ENCODE peak calls at places on chromosome 5, in ten cellular contexts. One of them, this sample, is unnamed.
A peak's percentile ranks its signal among the peaks of the same experiment; 100 is the strongest.

GRCh38 chr5:172637122-172637580 is 3.9 kb upstream of the NEURL1B start:
- DNase-seq in spleen: no peak
- DNase-seq in thyroid gland: no peak
- DNase-seq in H54: no peak
- DNase-seq in heart left ventricle: no peak
- DNase-seq in K562: no peak
- DNase-seq in prostate gland: peak; percentile 84
- DNase-seq in H1: no peak
- DNase-seq in IMR-90: no peak
- DNase-seq in A549: peak; percentile 28
- DNase-seq in this sample: peak; percentile 92

GRCh38 chr5:135127604-135128240 is 93.7 kb upstream of the PITX1 start:
- DNase-seq in spleen: peak; percentile 52
- DNase-seq in thyroid gland: no peak
- DNase-seq in H54: peak; percentile 97
- DNase-seq in heart left ventricle: no peak
- DNase-seq in K562: no peak
- DNase-seq in prostate gland: no peak
- DNase-seq in H1: no peak
- DNase-seq in IMR-90: peak; percentile 93
- DNase-seq in A549: peak; percentile 84
- DNase-seq in this sample: peak; percentile 59

GRCh38 chr5:112878760-112879159 is 17.7 kb downstream of the SRP19 start:
- DNase-seq in spleen: no peak
- DNase-seq in thyroid gland: no peak
- DNase-seq in H54: no peak
- DNase-seq in heart left ventricle: no peak
- DNase-seq in K562: peak; percentile 47
- DNase-seq in prostate gland: no peak
- DNase-seq in H1: no peak
- DNase-seq in IMR-90: peak; percentile 46
- DNase-seq in A549: no peak
- DNase-seq in this sample: no peak

GRCh38 chr5:173443971-173444370 is 115.8 kb upstream of the STC2 start:
- DNase-seq in spleen: no peak
- DNase-seq in thyroid gland: no peak
- DNase-seq in H54: no peak
- DNase-seq in heart left ventricle: no peak
- DNase-seq in K562: no peak
- DNase-seq in prostate gland: no peak
- DNase-seq in H1: no peak
- DNase-seq in IMR-90: no peak
- DNase-seq in A549: no peak
- DNase-seq in this sample: no peak

GRCh38 chr5:66796306-66797292 is 200.4 kb downstream of the MAST4 start:
- DNase-seq in spleen: no peak
- DNase-seq in thyroid gland: no peak
- DNase-seq in H54: no peak
- DNase-seq in heart left ventricle: no peak
- DNase-seq in K562: no peak
- DNase-seq in prostate gland: no peak
- DNase-seq in H1: no peak
- DNase-seq in IMR-90: peak; percentile 3
- DNase-seq in A549: peak; percentile 14
- DNase-seq in this sample: no peak

GRCh38 chr5:43573058-43573457 is 16.2 kb upstream of the PAIP1 start:
- DNase-seq in spleen: no peak
- DNase-seq in thyroid gland: no peak
- DNase-seq in H54: no peak
- DNase-seq in heart left ventricle: no peak
- DNase-seq in K562: no peak
- DNase-seq in prostate gland: no peak
- DNase-seq in H1: no peak
- DNase-seq in IMR-90: peak; percentile 43
- DNase-seq in A549: no peak
- DNase-seq in this sample: no peak

GRCh38 chr5:159713254-159713653 is 203.0 kb upstream of the ADRA1B start:
- DNase-seq in spleen: no peak
- DNase-seq in thyroid gland: no peak
- DNase-seq in H54: no peak
- DNase-seq in heart left ventricle: no peak
- DNase-seq in K562: no peak
- DNase-seq in prostate gland: no peak
- DNase-seq in H1: no peak
- DNase-seq in IMR-90: no peak
- DNase-seq in A549: no peak
- DNase-seq in this sample: no peak

GRCh38 chr5:155087036-155087435 is 73.5 kb downstream of the KIF4B start:
- DNase-seq in spleen: no peak
- DNase-seq in thyroid gland: no peak
- DNase-seq in H54: no peak
- DNase-seq in heart left ventricle: no peak
- DNase-seq in K562: no peak
- DNase-seq in prostate gland: no peak
- DNase-seq in H1: no peak
- DNase-seq in IMR-90: peak; percentile 42
- DNase-seq in A549: no peak
- DNase-seq in this sample: no peak

GRCh38 chr5:31492824-31493223 is 39.1 kb downstream of the DROSHA start:
- DNase-seq in spleen: no peak
- DNase-seq in thyroid gland: no peak
- DNase-seq in H54: no peak
- DNase-seq in heart left ventricle: no peak
- DNase-seq in K562: no peak
- DNase-seq in prostate gland: no peak
- DNase-seq in H1: no peak
- DNase-seq in IMR-90: peak; percentile 53
- DNase-seq in A549: no peak
- DNase-seq in this sample: no peak

GRCh38 chr5:177601126-177601525 is 1.2 kb downstream of the B4GALT7 start:
- DNase-seq in spleen: no peak
- DNase-seq in thyroid gland: no peak
- DNase-seq in H54: no peak
- DNase-seq in heart left ventricle: no peak
- DNase-seq in K562: no peak
- DNase-seq in prostate gland: no peak
- DNase-seq in H1: no peak
- DNase-seq in IMR-90: no peak
- DNase-seq in A549: no peak
- DNase-seq in this sample: no peak

GRCh38 chr5:134446938-134447337 is 35.3 kb upstream of the CDKN2AIPNL start:
- DNase-seq in spleen: peak; percentile 76
- DNase-seq in thyroid gland: no peak
- DNase-seq in H54: no peak
- DNase-seq in heart left ventricle: no peak
- DNase-seq in K562: peak; percentile 19
- DNase-seq in prostate gland: no peak
- DNase-seq in H1: no peak
- DNase-seq in IMR-90: no peak
- DNase-seq in A549: no peak
- DNase-seq in this sample: peak; percentile 56

GRCh38 chr5:116935561-116936162 is 361.0 kb upstream of the SEMA6A start:
- DNase-seq in spleen: no peak
- DNase-seq in thyroid gland: no peak
- DNase-seq in H54: no peak
- DNase-seq in heart left ventricle: no peak
- DNase-seq in K562: no peak
- DNase-seq in prostate gland: no peak
- DNase-seq in H1: no peak
- DNase-seq in IMR-90: no peak
- DNase-seq in A549: no peak
- DNase-seq in this sample: no peak

DNA sequence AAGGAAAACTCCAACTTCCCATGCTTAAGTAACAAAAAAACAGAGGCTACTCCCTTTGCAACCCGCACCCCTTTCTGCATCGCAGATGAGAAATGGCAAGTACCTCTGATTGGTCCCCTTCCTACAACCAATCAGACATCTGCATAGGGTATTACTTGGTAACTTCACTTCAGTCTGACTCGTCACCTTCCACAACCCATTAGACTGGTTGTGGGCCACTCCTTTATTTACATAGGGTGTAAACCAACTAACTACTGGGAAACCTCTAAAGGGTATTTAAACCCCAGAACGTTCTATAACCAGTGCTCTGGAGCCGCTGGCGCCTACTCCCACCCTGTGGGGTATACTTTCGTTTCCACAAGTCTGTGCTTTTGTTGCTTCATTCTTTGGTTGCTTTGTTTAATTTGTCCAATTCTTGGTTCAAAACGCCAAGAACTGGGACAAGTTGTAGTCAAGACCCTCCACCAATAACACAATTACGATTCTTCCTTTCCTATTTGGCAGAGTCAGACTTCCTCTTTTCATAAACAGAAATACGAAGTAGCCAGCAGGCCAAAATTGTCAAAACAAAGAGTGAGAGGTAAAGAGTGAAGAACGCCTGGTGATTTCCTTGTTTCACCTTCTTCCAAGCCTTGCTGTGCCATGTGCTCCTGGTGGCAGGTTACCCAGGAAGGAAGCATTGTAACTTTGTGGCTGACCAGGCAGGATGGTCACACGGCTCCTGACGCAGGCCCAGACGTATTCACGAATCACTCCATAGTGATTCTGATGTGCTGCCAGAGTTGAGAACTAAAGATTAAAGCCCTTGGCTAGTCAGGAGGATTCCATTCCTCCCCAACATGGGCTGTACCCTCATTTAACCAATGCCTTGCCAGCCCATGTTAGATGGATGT is 477.4 kb downstream of the ARHGEF28 start:
- DNase-seq in spleen: no peak
- DNase-seq in thyroid gland: no peak
- DNase-seq in H54: no peak
- DNase-seq in heart left ventricle: no peak
- DNase-seq in K562: no peak
- DNase-seq in prostate gland: peak; percentile 62
- DNase-seq in H1: no peak
- DNase-seq in IMR-90: no peak
- DNase-seq in A549: no peak
- DNase-seq in this sample: no peak
- TF ChIP-seq POLR2A in spleen: no peak
- TF ChIP-seq POLR2A in thyroid gland: no peak
- TF ChIP-seq POLR2A in H54: no peak
- TF ChIP-seq POLR2A in heart left ventricle: no peak
- TF ChIP-seq POLR2A in K562: no peak
- TF ChIP-seq POLR2A in prostate gland: no peak
- TF ChIP-seq POLR2A in H1: no peak
- TF ChIP-seq POLR2A in IMR-90: no peak
- TF ChIP-seq POLR2A in A549: no peak
- TF ChIP-seq POLR2A in this sample: no peak

DNA sequence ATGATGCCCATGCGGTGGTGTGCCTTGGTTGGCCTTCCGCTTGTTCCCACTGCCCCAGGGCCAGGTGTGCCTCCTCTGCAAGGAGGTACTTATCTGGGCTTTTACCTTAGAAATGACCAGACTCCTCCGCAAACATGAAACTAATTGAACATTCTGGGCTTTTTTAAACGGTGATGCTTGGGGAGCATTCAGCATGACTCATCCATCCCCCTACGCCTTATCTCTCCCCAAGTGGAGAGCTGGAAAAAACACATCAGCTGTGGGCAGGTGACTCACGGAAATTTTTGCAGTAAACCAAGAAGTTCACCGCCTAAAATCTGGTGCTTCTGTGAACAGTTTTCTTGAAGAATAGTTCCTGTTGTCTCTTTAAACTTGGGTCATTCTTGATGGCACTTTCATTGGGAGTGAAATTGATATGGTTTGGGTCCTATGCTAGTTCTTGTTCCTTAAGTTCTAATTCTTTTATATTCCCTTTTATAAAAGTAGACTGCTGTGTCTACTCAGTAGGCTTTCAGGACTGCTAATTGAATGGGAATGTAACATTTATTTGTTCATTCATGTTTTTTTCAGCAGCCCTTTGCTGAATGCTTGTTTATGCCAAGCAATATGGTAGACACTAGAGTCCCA is 39.6 kb downstream of the SFXN1 start:
- DNase-seq in spleen: no peak
- DNase-seq in thyroid gland: no peak
- DNase-seq in H54: peak; percentile 62
- DNase-seq in heart left ventricle: no peak
- DNase-seq in K562: peak; percentile 80
- DNase-seq in prostate gland: no peak
- DNase-seq in H1: no peak
- DNase-seq in IMR-90: peak; percentile 95
- DNase-seq in A549: no peak
- DNase-seq in this sample: no peak
- TF ChIP-seq POLR2A in spleen: no peak
- TF ChIP-seq POLR2A in thyroid gland: no peak
- TF ChIP-seq POLR2A in H54: no peak
- TF ChIP-seq POLR2A in heart left ventricle: no peak
- TF ChIP-seq POLR2A in K562: no peak
- TF ChIP-seq POLR2A in prostate gland: no peak
- TF ChIP-seq POLR2A in H1: no peak
- TF ChIP-seq POLR2A in IMR-90: no peak
- TF ChIP-seq POLR2A in A549: no peak
- TF ChIP-seq POLR2A in this sample: no peak

DNA sequence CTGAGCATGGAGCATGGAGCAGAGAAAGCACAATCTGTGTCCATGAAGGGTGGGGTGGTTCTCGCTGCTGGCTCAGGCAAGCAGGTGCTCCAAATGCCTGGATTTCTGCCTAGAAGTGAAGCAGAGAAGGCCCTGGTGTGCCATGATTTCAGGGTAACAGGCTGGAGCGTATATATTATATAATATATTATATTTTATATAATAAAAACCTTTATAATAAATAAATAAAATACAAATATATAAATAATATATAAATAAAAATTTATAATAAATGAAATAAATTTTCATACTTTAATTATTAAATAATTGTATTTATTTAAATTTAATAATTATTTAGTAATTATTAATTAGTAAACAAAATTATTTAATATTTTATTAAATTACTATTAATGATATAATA is 707.4 kb upstream of the COX7C start:
- DNase-seq in spleen: no peak
- DNase-seq in thyroid gland: no peak
- DNase-seq in H54: no peak
- DNase-seq in heart left ventricle: no peak
- DNase-seq in K562: no peak
- DNase-seq in prostate gland: no peak
- DNase-seq in H1: no peak
- DNase-seq in IMR-90: no peak
- DNase-seq in A549: no peak
- DNase-seq in this sample: no peak
- TF ChIP-seq POLR2A in spleen: no peak
- TF ChIP-seq POLR2A in thyroid gland: no peak
- TF ChIP-seq POLR2A in H54: no peak
- TF ChIP-seq POLR2A in heart left ventricle: no peak
- TF ChIP-seq POLR2A in K562: no peak
- TF ChIP-seq POLR2A in prostate gland: no peak
- TF ChIP-seq POLR2A in H1: no peak
- TF ChIP-seq POLR2A in IMR-90: no peak
- TF ChIP-seq POLR2A in A549: no peak
- TF ChIP-seq POLR2A in this sample: no peak

DNA sequence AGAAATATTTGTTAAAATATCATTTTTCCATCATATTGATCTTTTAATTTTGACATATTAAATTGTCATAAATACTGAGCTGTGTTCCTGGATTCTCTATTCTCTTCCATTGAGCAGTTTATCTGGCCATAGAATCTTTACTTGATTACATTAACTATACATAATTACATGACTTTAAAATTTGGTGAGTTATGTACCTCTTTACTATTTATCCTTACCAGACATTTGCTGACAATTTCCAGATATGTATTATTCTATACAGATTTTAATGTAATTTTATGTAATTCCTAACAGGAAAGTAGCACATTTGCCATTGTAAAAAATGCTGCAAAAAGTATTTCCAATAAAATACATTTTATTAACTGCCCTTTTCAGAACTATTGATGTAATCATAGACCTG is 770.3 kb downstream of the KCTD16 start:
- DNase-seq in spleen: no peak
- DNase-seq in thyroid gland: no peak
- DNase-seq in H54: no peak
- DNase-seq in heart left ventricle: no peak
- DNase-seq in K562: no peak
- DNase-seq in prostate gland: no peak
- DNase-seq in H1: no peak
- DNase-seq in IMR-90: no peak
- DNase-seq in A549: no peak
- DNase-seq in this sample: no peak
- TF ChIP-seq POLR2A in spleen: no peak
- TF ChIP-seq POLR2A in thyroid gland: no peak
- TF ChIP-seq POLR2A in H54: no peak
- TF ChIP-seq POLR2A in heart left ventricle: no peak
- TF ChIP-seq POLR2A in K562: no peak
- TF ChIP-seq POLR2A in prostate gland: no peak
- TF ChIP-seq POLR2A in H1: no peak
- TF ChIP-seq POLR2A in IMR-90: no peak
- TF ChIP-seq POLR2A in A549: no peak
- TF ChIP-seq POLR2A in this sample: no peak